ENCODE peak calls at places on chromosomes 7 and 10, in nine cellular contexts. Q is mesendoderm; J is astrocyte; D is mesenchymal stem cell; P is GM04504; I is activated CD4-positive, alpha-beta T cell treated with anti-CD3 and anti-CD28 coated beads for 48 hours; S is activated T-helper 1 cell treated with anti-CD3 and anti-CD28 coated beads, Interleukin-12 subunit alpha, Interleukin-12 subunit beta, Interleukin-2, Interleukin-4 antibody, amounts not matched to agents 30 ng/mL and 10 ng/mL and 1 ng/mL, durations not matched to agents 14 hours and 24 hours and 36 hours; B is HEK293T; X is NCI-H1105 treated with DMSO at 0.1 percent for 48 hours. M is an unnamed sample.

GRCh38 chr10:33743429-33743857 is 409.0 kb upstream of the NRP1 start:
- DNase-seq in D (no peak), I (no peak), B (no peak), X (no peak), J (no peak), S (no peak), P (no peak), Q (no peak), M (no peak)

GRCh38 chr10:123135415-123136141 is at the start of gene HMX3:
- DNase-seq in I (peak), X (peak), D (peak), P (no peak), S (no peak), B (peak), Q (peak), J (no peak), M (no peak)

GRCh38 chr10:91672021-91672608 is 39.2 kb upstream of the PPP1R3C start:
- DNase-seq in I (no peak), X (peak), Q (peak), D (peak), B (peak), J (peak), P (peak), S (no peak), M (peak)

GRCh38 chr7:26789481-26790175 is 74.8 kb downstream of the SKAP2 start:
- DNase-seq in P (no peak), Q (no peak), B (no peak), S (no peak), I (no peak), X (peak), D (no peak), J (no peak), M (no peak)

GRCh38 chr7:45268013-45268412 is 110.4 kb downstream of the RAMP3 start:
- DNase-seq in P (no peak), Q (no peak), X (peak), D (no peak), J (no peak), I (no peak), B (no peak), S (no peak), M (no peak)

GRCh38 chr7:57789130-57789529 is 339.2 kb downstream of the ZNF716 start:
- DNase-seq in P (no peak), J (no peak), S (no peak), I (no peak), D (no peak), Q (no peak), B (no peak), X (peak), M (no peak)

GRCh38 chr10:99859585-99859984 is 77.1 kb downstream of the ABCC2 start:
- DNase-seq in D (no peak), Q (peak), X (no peak), S (no peak), P (no peak), B (peak), I (peak), J (no peak), M (no peak)

GRCh38 chr7:78326189-78326588 is 527.6 kb downstream of the PHTF2 start:
- DNase-seq in Q (no peak), B (no peak), P (peak), S (no peak), D (peak), X (no peak), J (peak), I (no peak), M (no peak)

GRCh38 chr7:30028749-30029635 is 780 bp downstream of the PLEKHA8 start:
- DNase-seq in P (no peak), I (peak), D (peak), Q (peak), X (no peak), J (peak), B (peak), S (no peak), M (peak)

GRCh38 chr7:6554848-6555247 is 3.6 kb upstream of the GRID2IP start:
- DNase-seq in B (no peak), Q (no peak), I (no peak), S (no peak), P (no peak), J (no peak), D (no peak), X (no peak), M (no peak)

GRCh38 chr10:56091872-56092271 is 269.2 kb downstream of the ZWINT start:
- DNase-seq in B (no peak), P (no peak), Q (no peak), I (no peak), S (no peak), D (no peak), X (no peak), J (no peak), M (no peak)

GRCh38 chr10:17021661-17022060 is 108.0 kb downstream of the CUBN start:
- DNase-seq in X (no peak), J (no peak), Q (peak), B (no peak), S (no peak), D (no peak), I (no peak), P (no peak), M (no peak)

GRCh38 chr10:28840202-28840601 is 162.9 kb downstream of the BAMBI start:
- DNase-seq in D (no peak), X (no peak), S (no peak), B (no peak), I (no peak), Q (no peak), J (no peak), P (no peak), M (no peak)

GRCh38 chr10:93579985-93580711 is 13.7 kb downstream of the FFAR4 start:
- DNase-seq in X (no peak), S (no peak), J (no peak), D (no peak), Q (no peak), B (no peak), I (no peak), P (no peak), M (no peak)

GRCh38 chr7:43648725-43649406 is 66.0 kb downstream of the STK17A start:
- DNase-seq in Q (no peak), D (peak), B (no peak), X (no peak), P (peak), I (peak), J (peak), S (peak), M (peak)

GRCh38 chr7:108112683-108113082 is 17.5 kb downstream of the LAMB4 start:
- DNase-seq in S (no peak), Q (no peak), P (no peak), I (no peak), X (no peak), B (no peak), D (no peak), J (no peak), M (no peak)

GRCh38 chr7:130890176-130891020 is 156.4 kb upstream of the KLF14 start:
- DNase-seq in P (no peak), X (no peak), S (no peak), D (peak), J (no peak), Q (no peak), B (no peak), I (no peak), M (no peak)

GRCh38 chr10:78700413-78700812 is 368.4 kb upstream of the ZMIZ1 start:
- DNase-seq in S (no peak), B (no peak), I (no peak), Q (no peak), D (no peak), X (no peak), J (no peak), P (no peak), M (peak)

GRCh38 chr7:107964510-107964909 is 38.5 kb downstream of the LAMB1 start:
- DNase-seq in B (no peak), D (no peak), J (no peak), Q (no peak), P (no peak), S (no peak), I (no peak), X (no peak), M (no peak)

GRCh38 chr10:12252882-12253546 is 57.0 kb downstream of the CDC123 start:
- DNase-seq in X (no peak), S (no peak), J (no peak), P (no peak), B (peak), Q (peak), D (peak), I (peak), M (no peak)

GRCh38 chr7:102916881-102917280 is 4.1 kb downstream of the LRRC17 start:
- DNase-seq in J (peak), D (no peak), X (no peak), B (no peak), Q (peak), P (no peak), S (no peak), I (no peak), M (no peak)

GRCh38 chr7:28955723-28956607 is 2.2 kb downstream of the TRIL start:
- DNase-seq in S (no peak), P (no peak), D (peak), I (peak), J (no peak), B (peak), Q (peak), X (peak), M (no peak)

GRCh38 chr10:34905200-34905927 is 90.3 kb upstream of the PARD3 start:
- DNase-seq in I (no peak), B (no peak), Q (peak), J (no peak), D (no peak), X (no peak), S (no peak), P (no peak), M (no peak)

GRCh38 chr10:132123606-132124005 is 57.9 kb downstream of the JAKMIP3 start:
- DNase-seq in D (no peak), Q (no peak), X (no peak), I (no peak), J (no peak), B (no peak), P (no peak), S (no peak), M (no peak)

GRCh38 chr10:104308439-104308903 is 29.8 kb downstream of the ITPRIP start:
- DNase-seq in I (peak), S (peak), P (no peak), B (no peak), J (no peak), D (no peak), Q (no peak), X (no peak), M (no peak)

GRCh38 chr7:918441-919113 is 35.9 kb downstream of the ADAP1 start:
- DNase-seq in I (peak), S (no peak), Q (no peak), P (no peak), D (no peak), J (no peak), X (no peak), B (no peak), M (no peak)

GRCh38 chr7:107044347-107045194 is at the start of gene PRKAR2B:
- DNase-seq in I (peak), D (peak), P (no peak), S (peak), X (peak), J (peak), Q (peak), B (peak), M (peak)

GRCh38 chr7:100088621-100089457 is at the start of gene COPS6:
- DNase-seq in X (peak), S (peak), B (peak), Q (peak), D (peak), I (peak), J (peak), P (peak), M (peak)

GRCh38 chr10:19549503-19549902 is 266.7 kb upstream of the PLXDC2 start:
- DNase-seq in P (no peak), S (no peak), J (no peak), X (no peak), B (no peak), I (no peak), Q (no peak), D (peak), M (no peak)

GRCh38 chr7:73907554-73908122 is 46.7 kb downstream of the TMEM270 start:
- DNase-seq in S (no peak), J (no peak), I (no peak), Q (no peak), D (no peak), X (no peak), P (no peak), B (peak), M (no peak)

GRCh38 chr10:121648078-121648477 is 49.8 kb upstream of the FGFR2 start:
- DNase-seq in Q (peak), X (no peak), J (no peak), B (no peak), S (no peak), P (no peak), D (no peak), I (no peak), M (no peak)

GRCh38 chr10:79072994-79073654 is 4.4 kb downstream of the ZMIZ1 start:
- DNase-seq in D (no peak), S (no peak), J (no peak), B (no peak), P (no peak), I (no peak), Q (no peak), X (no peak), M (no peak)

GRCh38 chr7:117640465-117640864 is 160.6 kb downstream of the CFTR start:
- DNase-seq in D (no peak), P (no peak), Q (no peak), I (no peak), J (no peak), B (no peak), X (no peak), S (no peak), M (no peak)

GRCh38 chr10:114821915-114822770 is 563 bp downstream of the FHIP2A start:
- DNase-seq in J (peak), I (peak), Q (peak), X (peak), S (no peak), D (peak), B (peak), P (no peak), M (peak)

GRCh38 chr10:693506-693905 is 4.0 kb upstream of the DIP2C start:
- DNase-seq in X (no peak), P (no peak), J (peak), Q (no peak), I (no peak), B (no peak), D (no peak), S (no peak), M (no peak)

GRCh38 chr10:51910596-51910995 is 211.2 kb upstream of the CSTF2T start:
- DNase-seq in I (no peak), Q (no peak), P (no peak), B (no peak), X (no peak), S (no peak), J (no peak), D (no peak), M (no peak)

M was measured in GDM1.